ENCODE peak calls at places on chromosome 19, in four cellular contexts. C is heart left ventricle, A is tibial nerve, P is IMR-90. E is an unnamed sample.

GRCh38 chr19:42577016-42577415 is 17.7 kb downstream of the CEACAM8 start:
- DNase-seq in C (no peak), P (no peak), A (no peak), E (no peak)

GRCh38 chr19:6692027-6692426 is 22.1 kb upstream of the TNFSF14 start:
- DNase-seq in P (no peak), C (no peak), A (no peak), E (no peak)

GRCh38 chr19:51799998-51800848 is 5.3 kb downstream of the FPR3 start:
- DNase-seq in C (peak; percentile 93), P (peak; percentile 60), A (no peak), E (no peak)

GRCh38 chr19:13260883-13261653 is 110.9 kb downstream of the IER2 start:
- DNase-seq in A (no peak), C (no peak), P (peak; percentile 93), E (peak; percentile 54)

GRCh38 chr19:590396-590745 is 690 bp downstream of the HCN2 start:
- DNase-seq in C (no peak), A (no peak), P (peak; percentile 30), E (no peak)

GRCh38 chr19:3983936-3984583 is 1.2 kb downstream of the EEF2 start:
- DNase-seq in C (peak; percentile 54), A (no peak), P (peak; percentile 47), E (no peak)

GRCh38 chr19:12994701-12995595 is at the start of gene NFIX:
- DNase-seq in A (peak; percentile 63), P (peak; percentile 39), C (peak; percentile 73), E (no peak)

GRCh38 chr19:36417752-36418286 is 625 bp downstream of the ZFP82 start:
- DNase-seq in C (no peak), P (no peak), A (no peak), E (no peak)

GRCh38 chr19:12629215-12629614 is 18.5 kb downstream of the ZNF791 start:
- DNase-seq in A (no peak), C (no peak), P (no peak), E (no peak)

GRCh38 chr19:52297601-52298358 is 811 bp downstream of the ZNF480 start:
- DNase-seq in C (no peak), P (peak; percentile 11), A (no peak), E (no peak)

GRCh38 chr19:30406220-30406944 is 34.2 kb downstream of the ZNF536 start:
- DNase-seq in A (no peak), C (peak; percentile 38), P (no peak), E (no peak)

GRCh38 chr19:19533826-19534225 is 4.2 kb upstream of the CILP2 start:
- DNase-seq in P (no peak), C (no peak), A (no peak), E (no peak)

GRCh38 chr19:38395381-38396127 is 7.1 kb downstream of the SPRED3 start:
- DNase-seq in C (no peak), A (no peak), P (no peak), E (no peak)

GRCh38 chr19:30228726-30229523 is 143.3 kb upstream of the ZNF536 start:
- DNase-seq in A (no peak), C (no peak), P (peak; percentile 6), E (no peak)

GRCh38 chr19:52535831-52536800 is 8.6 kb downstream of the ZNF808 start:
- DNase-seq in C (peak; percentile 94), A (peak; percentile 69), P (peak; percentile 61), E (peak; percentile 36)

GRCh38 chr19:56333506-56333905 is 18.9 kb upstream of the ZSCAN5A start:
- DNase-seq in C (no peak), P (peak; percentile 56), A (no peak), E (peak; percentile 15)

GRCh38 chr19:4781851-4782250 is 9.7 kb upstream of the FEM1A start:
- DNase-seq in C (no peak), A (no peak), P (no peak), E (no peak)

DNA sequence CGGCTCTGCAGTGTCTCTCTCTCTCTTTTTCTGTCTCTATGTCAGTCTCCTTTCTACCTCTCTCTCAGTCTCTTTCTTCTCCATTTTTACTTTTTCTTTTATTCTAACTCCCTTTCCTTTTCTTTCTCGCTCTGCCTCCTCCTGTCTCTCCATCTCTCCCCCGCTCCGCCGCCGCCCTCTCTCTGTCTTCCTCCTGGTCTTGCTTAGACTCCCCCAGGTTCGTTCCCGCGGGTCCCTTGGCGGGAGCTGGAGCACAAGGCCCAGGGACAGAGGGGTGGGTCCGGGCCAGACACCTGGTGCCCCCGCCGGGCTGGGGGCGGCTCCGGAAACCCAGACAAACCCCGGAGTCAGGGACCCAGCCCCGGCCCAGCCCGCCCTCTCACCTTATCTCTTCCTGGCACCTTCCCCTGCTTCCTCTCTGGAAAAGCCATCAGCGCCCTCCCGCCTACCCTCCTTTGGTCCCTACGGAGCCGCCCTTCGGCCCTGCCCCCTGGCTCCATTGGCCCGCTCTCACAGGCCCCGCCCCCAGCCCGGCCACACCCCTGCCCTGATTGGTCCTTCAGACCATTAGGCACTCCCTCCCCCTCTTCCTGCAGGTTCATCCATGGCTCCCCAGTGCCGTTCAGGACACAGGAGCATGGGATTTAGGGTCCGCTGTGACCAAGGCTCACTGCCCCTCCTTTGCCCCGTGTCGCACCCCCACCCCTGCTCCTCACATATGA is 15.4 kb upstream of the NOP53 start:
- DNase-seq in A (peak; percentile 63), P (no peak), C (peak; percentile 89), E (no peak)
- H3K4me3 ChIP-seq in A (no peak overlapping the region), P (no peak overlapping the region), C (peak overlapping the region; percentile 16), E (peak overlapping the region; percentile 38)

DNA sequence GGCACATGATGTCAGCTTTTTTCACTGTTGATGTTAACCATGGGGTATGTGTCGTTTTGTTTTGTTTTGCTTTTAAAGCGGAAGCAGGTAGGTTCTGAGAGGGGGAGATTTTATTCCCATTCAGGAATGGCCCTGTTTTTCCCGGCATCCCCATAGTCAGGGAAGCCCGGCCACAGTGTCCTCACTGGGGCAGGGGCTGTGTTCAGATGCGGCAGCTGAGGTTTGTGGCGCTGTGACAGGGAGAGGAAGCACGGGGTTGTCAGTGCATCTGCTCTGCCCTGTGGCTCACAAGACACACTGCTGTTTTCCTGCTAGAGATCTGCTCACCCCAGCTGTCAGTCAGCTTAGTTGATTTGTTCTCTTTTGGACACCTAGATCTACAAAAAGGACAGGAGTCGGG is 27.6 kb downstream of the ANKRD27 start:
- DNase-seq in P (no peak), C (no peak), A (no peak), E (no peak)
- H3K4me3 ChIP-seq in P (no peak overlapping the region), C (no peak overlapping the region), A (no peak overlapping the region), E (no peak overlapping the region)

GRCh38 chr19:41548954-41549688 is 26.8 kb upstream of the CEACAM21 start:
- DNase-seq in A (no peak), C (no peak), P (no peak), E (no peak)

GRCh38 chr19:41547569-41547968 is 28.4 kb upstream of the CEACAM21 start:
- DNase-seq in A (no peak), C (no peak), P (no peak), E (no peak)

GRCh38 chr19:41545547-41545946 is 30.4 kb upstream of the CEACAM21 start:
- DNase-seq in C (no peak), A (no peak), P (no peak), E (no peak)

GRCh38 chr19:41546386-41546789 is 29.6 kb upstream of the CEACAM21 start:
- DNase-seq in A (no peak), C (no peak), P (no peak), E (no peak)

DNA sequence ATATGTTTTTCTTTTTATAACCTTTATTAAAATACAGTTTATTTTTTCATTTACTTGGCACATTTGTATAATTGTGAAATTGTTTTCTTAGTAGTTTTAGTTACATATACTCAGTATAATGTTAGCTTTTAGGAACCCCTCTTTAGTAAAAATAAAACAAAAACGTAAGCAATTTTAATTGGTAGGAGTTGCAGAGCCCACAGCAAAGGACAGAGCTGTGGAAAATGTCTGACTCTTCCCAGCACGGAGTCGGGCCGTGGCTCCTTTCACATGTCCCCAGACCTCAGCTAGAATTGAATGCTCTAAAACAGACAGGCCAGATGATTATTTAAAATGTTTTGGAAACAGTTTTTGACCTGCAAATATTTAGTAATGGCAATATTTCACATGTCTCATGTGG is 27.9 kb upstream of the CEACAM21 start:
- DNase-seq in P (no peak), C (no peak), A (no peak), E (no peak)
- H3K4me3 ChIP-seq in P (no peak overlapping the region), C (no peak overlapping the region), A (no peak overlapping the region), E (no peak overlapping the region)

DNA sequence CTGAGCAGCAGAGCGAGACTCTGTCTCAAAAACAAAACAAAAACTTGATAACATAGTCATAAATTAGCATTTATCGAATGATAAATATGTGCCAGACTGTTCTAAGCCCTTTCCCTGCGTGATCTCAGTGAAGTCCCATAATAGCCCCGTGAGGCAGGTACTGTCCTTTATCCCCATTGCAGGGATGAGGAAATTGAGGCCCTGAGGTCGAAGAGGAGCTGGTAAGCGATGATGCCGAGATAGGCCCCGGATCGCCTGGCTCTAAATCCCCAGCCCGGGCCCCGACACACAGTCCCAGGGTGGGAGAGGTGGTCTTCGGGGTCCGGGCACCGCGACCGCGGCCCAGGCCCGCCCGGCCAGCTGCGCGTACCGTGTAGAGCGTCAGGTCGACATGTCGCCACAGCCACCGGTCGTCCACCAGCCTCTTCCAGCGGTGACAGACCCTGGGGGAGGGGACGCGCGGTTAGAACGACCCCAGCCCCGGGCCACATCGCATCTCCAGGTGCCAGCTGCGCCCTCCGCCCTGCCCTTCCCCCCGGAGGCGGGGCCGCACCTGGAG is 625 bp downstream of the FBXL12 start:
- DNase-seq in A (no peak), P (no peak), C (no peak), E (no peak)
- H3K4me3 ChIP-seq in A (peak overlapping the region; percentile 96), P (peak overlapping the region; percentile 89), C (peak overlapping the region; percentile 82), E (peak overlapping the region; percentile 93)

GRCh38 chr19:35133826-35134225 is 1.0 kb downstream of the LGI4 start:
- DNase-seq in P (no peak), C (no peak), A (no peak), E (no peak)

GRCh38 chr19:35136231-35136630 is 1.4 kb upstream of the LGI4 start:
- DNase-seq in P (no peak), C (no peak), A (no peak), E (no peak)

GRCh38 chr19:35136977-35137702 is 1.5 kb upstream of the FXYD1 start:
- DNase-seq in A (no peak), C (no peak), P (no peak), E (no peak)

GRCh38 chr19:35134601-35135091 is at the start of gene LGI4:
- DNase-seq in A (no peak), P (no peak), C (no peak), E (no peak)

DNA sequence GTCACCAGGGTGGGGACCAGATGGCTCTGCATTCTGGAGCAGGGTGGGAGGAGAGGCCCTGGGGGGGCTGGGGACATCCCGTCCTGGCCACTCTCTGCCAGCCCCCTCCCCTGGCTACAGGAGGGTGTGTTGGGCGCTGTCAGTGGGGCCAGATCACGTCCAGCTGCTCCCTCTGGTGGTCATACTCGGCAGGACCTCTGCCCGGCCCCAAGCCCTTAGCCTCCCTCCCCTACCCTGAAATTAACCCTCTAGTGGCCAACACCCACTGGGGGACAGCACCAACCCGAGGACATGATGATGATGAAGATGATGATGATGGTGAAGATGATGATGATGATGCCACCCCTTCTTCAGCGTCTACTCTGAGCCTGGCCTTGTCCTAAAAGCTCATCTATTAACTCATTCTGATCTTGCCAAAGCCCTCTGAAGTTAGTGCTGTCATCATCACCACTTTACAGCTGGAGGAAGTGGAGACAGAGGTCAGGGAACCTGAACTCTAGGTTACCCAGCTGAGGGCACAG is 590 bp upstream of the LGI4 start:
- DNase-seq in C (peak; percentile 78), P (peak; percentile 55), A (peak; percentile 82), E (no peak)
- H3K4me3 ChIP-seq in C (peak overlapping the region; percentile 46), P (no peak overlapping the region), A (peak overlapping the region; percentile 40), E (no peak overlapping the region)

E was measured in retinal pigment epithelial cell.